ENCODE peak calls at places on chromosomes 11 and 22, in eight cellular contexts. O is fibroblast of lung, M is B cell, B is endodermal cell, F is psoas muscle, A is bronchial epithelial cell, L is endothelial cell, G is H9. C is an unnamed sample.

GRCh38 chr22:27100789-27101188 is 443.4 kb downstream of the MIAT start:
- DNase-seq in A (no peak), M (no peak), F (no peak), L (peak), B (peak), O (peak), G (peak), C (peak)

GRCh38 chr11:2398664-2399355 is 1.7 kb upstream of the TSSC4 start:
- DNase-seq in L (no peak), M (no peak), O (no peak), A (no peak), B (no peak), G (no peak), F (no peak), C (no peak)

GRCh38 chr22:37060801-37061610 is 9.5 kb downstream of the KCTD17 start:
- DNase-seq in F (no peak), O (no peak), L (no peak), B (no peak), G (no peak), A (no peak), M (no peak), C (no peak)

GRCh38 chr11:26851696-26852095 is 129.8 kb upstream of the SLC5A12 start:
- DNase-seq in B (no peak), L (no peak), O (no peak), M (no peak), A (no peak), F (no peak), G (no peak), C (no peak)

GRCh38 chr11:71495286-71496090 is 31.6 kb upstream of the KRTAP5-7 start:
- DNase-seq in L (no peak), O (no peak), F (no peak), G (no peak), A (no peak), M (no peak), B (no peak), C (no peak)

GRCh38 chr11:72294566-72295395 is 50.8 kb upstream of the PHOX2A start:
- DNase-seq in A (no peak), M (no peak), B (peak), O (no peak), F (no peak), G (no peak), L (no peak), C (no peak)

GRCh38 chr22:38098410-38099249 is 11.9 kb downstream of the BAIAP2L2 start:
- DNase-seq in M (no peak), O (peak), G (peak), F (no peak), L (no peak), A (peak), B (no peak), C (peak)

GRCh38 chr11:76872959-76873827 is 12.5 kb downstream of the ACER3 start:
- DNase-seq in B (no peak), G (no peak), F (no peak), O (no peak), M (no peak), L (no peak), A (no peak), C (no peak)

GRCh38 chr11:25860677-25861445 is 471.1 kb upstream of the ANO3 start:
- DNase-seq in L (no peak), O (peak), M (no peak), F (no peak), A (peak), B (no peak), G (no peak), C (no peak)

GRCh38 chr11:88051386-88051785 is 123.9 kb downstream of the RAB38 start:
- DNase-seq in O (peak), M (no peak), G (no peak), F (no peak), B (no peak), L (no peak), A (peak), C (peak)

GRCh38 chr11:122882189-122882808 is at the start of gene JHY:
- DNase-seq in G (no peak), F (no peak), A (no peak), L (no peak), O (no peak), B (no peak), M (no peak), C (peak)

GRCh38 chr22:48152154-48152775 is 1389.8 kb downstream of the TBC1D22A start:
- DNase-seq in A (no peak), O (no peak), L (no peak), F (no peak), M (no peak), B (no peak), G (no peak), C (no peak)

GRCh38 chr11:69220581-69221051 is 64.9 kb downstream of the SMIM38 start:
- DNase-seq in O (peak), L (no peak), F (no peak), A (no peak), G (peak), M (no peak), B (peak), C (no peak)

GRCh38 chr11:10160350-10160749 is 133.7 kb downstream of the SBF2 start:
- DNase-seq in B (no peak), G (no peak), M (no peak), O (no peak), A (no peak), L (no peak), F (no peak), C (no peak)

GRCh38 chr22:46033256-46034200 is 56.6 kb upstream of the WNT7B start:
- DNase-seq in M (no peak), G (no peak), B (peak), F (no peak), A (no peak), L (no peak), O (peak), C (peak)

GRCh38 chr11:92978226-92979111 is 9.0 kb downstream of the MTNR1B start:
- DNase-seq in L (no peak), B (no peak), O (peak), A (peak), F (no peak), G (no peak), M (no peak), C (peak)

GRCh38 chr11:33015621-33016551 is at the start of gene DEPDC7:
- DNase-seq in L (peak), B (peak), G (peak), M (peak), A (peak), F (peak), O (peak), C (peak)

GRCh38 chr11:76056881-76057280 is 149.4 kb downstream of the WNT11 start:
- DNase-seq in M (no peak), B (no peak), A (no peak), F (no peak), O (no peak), L (no peak), G (no peak), C (no peak)

GRCh38 chr11:77141034-77141433 is 13.0 kb downstream of the MYO7A start:
- DNase-seq in O (peak), G (no peak), B (no peak), A (peak), F (no peak), M (no peak), L (no peak), C (peak)

GRCh38 chr11:75802913-75803820 is 11.8 kb upstream of the UVRAG start:
- DNase-seq in A (peak), B (peak), O (peak), F (peak), L (peak), M (peak), G (peak), C (peak)

GRCh38 chr22:42317691-42318547 is 47.5 kb upstream of the TCF20 start:
- DNase-seq in B (no peak), M (no peak), O (no peak), G (no peak), F (no peak), L (no peak), A (peak), C (no peak)

GRCh38 chr22:12613199-12613598 is 2914.8 kb upstream of the OR11H1 start:
- DNase-seq in B (no peak), O (no peak), F (no peak), M (no peak), A (no peak), L (no peak), G (no peak), C (no peak)

GRCh38 chr11:68454767-68455166 is 5.8 kb upstream of the PPP6R3 start:
- DNase-seq in B (peak), G (peak), M (no peak), A (peak), L (no peak), O (no peak), F (no peak), C (no peak)

GRCh38 chr11:79090191-79090590 is 350.6 kb downstream of the TENM4 start:
- DNase-seq in F (no peak), O (no peak), A (peak), L (no peak), M (no peak), B (no peak), G (no peak), C (no peak)

GRCh38 chr11:20211691-20212090 is 51.4 kb upstream of the DBX1 start:
- DNase-seq in A (no peak), L (no peak), G (no peak), O (no peak), F (no peak), M (no peak), B (no peak), C (no peak)

GRCh38 chr11:33945481-33946268 is 53.8 kb upstream of the LMO2 start:
- DNase-seq in B (no peak), L (no peak), A (no peak), G (no peak), M (no peak), O (no peak), F (no peak), C (no peak)

GRCh38 chr11:72573380-72573949 is 100.8 kb downstream of the PDE2A start:
- DNase-seq in F (no peak), O (peak), G (peak), A (peak), L (peak), M (no peak), B (peak), C (peak)

GRCh38 chr11:70433966-70434812 is 35.9 kb downstream of the CTTN start:
- DNase-seq in A (no peak), G (no peak), F (no peak), L (no peak), B (no peak), O (no peak), M (no peak), C (no peak)

GRCh38 chr11:107018902-107019493 is 722 bp upstream of the GUCY1A2 start:
- DNase-seq in O (peak), G (peak), F (peak), L (peak), A (peak), B (peak), M (peak), C (peak)

GRCh38 chr22:39478461-39478860 is 21.6 kb downstream of the MGAT3 start:
- DNase-seq in G (peak), M (no peak), B (peak), L (peak), O (no peak), A (no peak), F (no peak), C (peak)

GRCh38 chr22:20424937-20425587 is 12.6 kb downstream of the SCARF2 start:
- DNase-seq in O (no peak), M (no peak), L (no peak), G (peak), A (no peak), F (no peak), B (peak), C (no peak)

GRCh38 chr11:44559207-44559943 is 6.1 kb upstream of the CD82 start:
- DNase-seq in F (no peak), A (no peak), L (no peak), M (no peak), O (no peak), G (peak), B (peak), C (no peak)

GRCh38 chr11:77424639-77425038 is 49.3 kb downstream of the PAK1 start:
- DNase-seq in B (no peak), M (no peak), G (no peak), L (no peak), A (no peak), O (no peak), F (no peak), C (no peak)

DNA sequence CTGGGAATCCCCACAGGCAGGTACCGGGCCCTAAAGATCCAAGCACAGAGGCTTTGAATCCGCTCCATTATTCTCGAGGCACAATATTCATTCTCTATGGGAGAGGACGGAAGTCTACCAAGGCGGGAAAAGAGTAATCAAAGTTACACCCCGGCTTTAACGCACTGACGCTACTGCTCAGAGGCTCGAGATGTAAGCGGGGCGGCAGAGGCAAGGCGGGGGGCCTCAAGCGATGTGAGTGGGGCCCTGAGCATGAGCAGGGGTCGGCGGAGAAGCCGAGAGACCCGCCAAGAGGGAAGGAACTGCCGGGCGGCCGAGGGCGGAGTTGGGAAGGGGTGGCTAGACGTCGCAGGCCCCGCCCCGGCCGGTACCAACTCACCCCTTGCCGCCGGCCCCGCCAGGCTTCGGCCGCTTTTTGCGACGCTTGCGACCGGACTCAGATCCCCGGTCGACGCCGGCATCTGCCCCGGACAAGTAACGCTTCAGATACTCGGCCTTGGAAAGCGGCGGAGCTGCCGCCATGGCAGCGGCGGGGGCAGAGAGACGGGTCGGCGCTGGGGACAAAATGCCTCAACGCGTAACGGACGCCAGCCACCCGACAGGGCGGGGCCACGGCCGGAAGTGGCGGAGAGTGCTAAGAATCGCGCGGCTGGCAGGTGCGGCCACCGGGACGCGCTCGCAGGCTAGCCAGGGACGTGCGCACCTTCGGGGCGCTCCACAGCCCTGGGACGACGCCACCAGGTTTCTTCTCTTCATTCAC is at the start of gene BUD13:
- DNase-seq in G (peak), O (peak), B (peak), F (peak), A (peak), L (peak), M (peak), C (peak)
- TF ChIP-seq CTCF in G (no peak), O (no peak), B (no peak), F (no peak), A (no peak), L (no peak), M (no peak), C (no peak)

GRCh38 chr11:35752115-35752514 is 89.5 kb downstream of the TRIM44 start:
- DNase-seq in G (no peak), A (no peak), M (no peak), F (no peak), O (peak), L (no peak), B (no peak), C (no peak)
- TF ChIP-seq CTCF in G (no peak), A (no peak), M (no peak), F (no peak), O (no peak), L (no peak), B (no peak), C (no peak)

DNA sequence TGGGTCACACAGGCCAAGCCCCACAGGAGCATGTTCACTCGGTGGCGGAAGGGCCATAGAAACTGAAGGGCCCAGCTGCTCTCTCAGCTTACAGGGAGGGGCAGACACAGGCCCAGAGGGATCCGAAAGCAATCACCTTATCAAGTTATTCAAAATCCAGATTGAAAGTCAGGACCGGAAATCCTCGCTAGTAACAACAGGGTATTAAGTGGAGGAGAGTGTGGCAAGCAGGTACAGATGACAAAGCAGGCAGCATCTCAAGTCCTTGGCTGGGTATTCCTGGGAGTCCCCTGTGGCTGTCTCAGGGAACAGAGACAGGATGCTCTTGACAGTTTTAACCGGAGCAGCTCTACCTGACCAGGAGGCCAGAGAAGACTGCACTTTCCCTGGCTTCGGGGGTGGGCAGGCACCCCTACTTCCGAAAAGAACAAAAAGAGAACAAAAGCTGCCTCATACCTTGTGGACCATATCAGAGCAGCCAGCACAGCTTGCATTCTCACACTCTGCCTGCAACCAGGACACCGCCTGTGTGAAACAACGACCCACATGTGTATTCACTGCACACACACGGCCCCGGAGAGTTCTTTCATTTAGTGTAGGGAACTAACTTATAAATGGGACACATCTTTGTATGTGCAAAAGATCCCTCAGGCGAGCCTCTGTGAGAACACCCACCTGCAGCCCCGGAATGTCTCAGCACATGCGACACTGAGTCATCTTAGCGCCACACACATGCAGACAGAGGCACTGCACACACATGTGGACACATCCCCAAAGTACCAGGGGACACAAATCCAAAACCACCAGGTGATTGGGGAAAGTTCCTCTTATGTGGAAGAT is 78.3 kb downstream of the MICAL3 start:
- DNase-seq in A (no peak), G (no peak), O (no peak), B (no peak), L (no peak), M (no peak), F (no peak), C (no peak)
- TF ChIP-seq CTCF in A (peak), G (no peak), O (no peak), B (no peak), L (no peak), M (no peak), F (no peak), C (no peak)

GRCh38 chr22:50576070-50576469 is 2.2 kb downstream of the CPT1B start:
- DNase-seq in A (peak), O (peak), B (peak), L (peak), G (peak), M (no peak), F (no peak), C (no peak)
- TF ChIP-seq CTCF in A (peak), O (peak), B (peak), L (no peak), G (peak), M (no peak), F (peak), C (peak)

GRCh38 chr22:22074634-22075381 is 92.2 kb upstream of the TOP3B start:
- DNase-seq in M (no peak), L (no peak), A (no peak), F (no peak), B (no peak), O (no peak), G (no peak), C (no peak)
- TF ChIP-seq CTCF in M (no peak), L (no peak), A (no peak), F (no peak), B (no peak), O (no peak), G (no peak), C (no peak)

GRCh38 chr22:35307372-35307771 is 7.7 kb downstream of the TOM1 start:
- DNase-seq in F (no peak), B (no peak), G (no peak), O (no peak), L (no peak), M (no peak), A (no peak), C (no peak)

GRCh38 chr22:35306350-35306967 is 6.8 kb downstream of the TOM1 start:
- DNase-seq in F (no peak), B (no peak), G (no peak), O (no peak), L (no peak), A (no peak), M (no peak), C (no peak)

GRCh38 chr22:35307892-35308291 is 8.2 kb downstream of the TOM1 start:
- DNase-seq in A (no peak), B (no peak), M (no peak), G (no peak), F (no peak), O (no peak), L (peak), C (no peak)

GRCh38 chr22:35310556-35311550 is 11.2 kb downstream of the TOM1 start:
- DNase-seq in M (no peak), G (no peak), L (no peak), A (no peak), B (no peak), O (peak), F (no peak), C (no peak)

GRCh38 chr22:35308480-35308945 is 8.8 kb downstream of the TOM1 start:
- DNase-seq in A (no peak), M (no peak), G (no peak), B (no peak), L (peak), F (no peak), O (no peak), C (no peak)
- TF ChIP-seq CTCF in A (no peak), M (no peak), G (no peak), B (no peak), L (no peak), F (no peak), O (no peak), C (no peak)

GRCh38 chr22:44333847-44334635 is 21.3 kb upstream of the SHISAL1 start:
- DNase-seq in B (no peak), L (no peak), O (no peak), M (no peak), F (no peak), A (no peak), G (no peak), C (no peak)

GRCh38 chr22:44337658-44338004 is 24.9 kb upstream of the SHISAL1 start:
- DNase-seq in F (no peak), M (no peak), B (peak), G (peak), O (peak), L (no peak), A (peak), C (peak)

GRCh38 chr22:44336962-44337657 is 24.4 kb upstream of the SHISAL1 start:
- DNase-seq in A (peak), G (no peak), L (no peak), B (no peak), F (no peak), M (no peak), O (no peak), C (no peak)

GRCh38 chr22:44335066-44335839 is 22.5 kb upstream of the SHISAL1 start:
- DNase-seq in M (no peak), G (no peak), L (no peak), B (no peak), F (no peak), O (no peak), A (no peak), C (no peak)

GRCh38 chr22:44335903-44336803 is 23.4 kb upstream of the SHISAL1 start:
- DNase-seq in A (peak), O (no peak), M (no peak), L (no peak), G (peak), B (no peak), F (no peak), C (no peak)
- TF ChIP-seq CTCF in A (peak), O (no peak), M (no peak), L (no peak), G (no peak), B (peak), F (no peak), C (no peak)

GRCh38 chr11:16632295-16633200 is 105.9 kb upstream of the C11orf58 start:
- DNase-seq in F (no peak), B (peak), L (no peak), O (peak), G (peak), A (peak), M (no peak), C (no peak)
- TF ChIP-seq CTCF in F (no peak), B (peak), L (peak), O (peak), G (peak), A (peak), M (no peak), C (peak)